ENCODE peak calls at places on chromosomes 3 and 15, in four cellular contexts. X is fibroblast of the aortic adventitia, Q is GM23248, U is endothelial cell. F is an unnamed sample.

GRCh38 chr3:165133188-165133899 is 55.0 kb upstream of the SI start:
- DNase-seq in U (no peak), X (no peak), Q (no peak), F (no peak)

GRCh38 chr15:82892541-82892940 is 60.0 kb downstream of the HOMER2 start:
- DNase-seq in X (no peak), Q (no peak), U (no peak), F (no peak)

GRCh38 chr3:101065962-101066361 is 72.7 kb upstream of the ABI3BP start:
- DNase-seq in X (peak), Q (peak), U (no peak), F (peak)

GRCh38 chr3:51717947-51718346 is 11.1 kb downstream of the GRM2 start:
- DNase-seq in U (no peak), X (no peak), Q (no peak), F (no peak)

GRCh38 chr15:42605281-42605744 is 29.9 kb downstream of the STARD9 start:
- DNase-seq in U (no peak), X (peak), Q (peak), F (no peak)

GRCh38 chr3:12060139-12060831 is 56.1 kb downstream of the SYN2 start:
- DNase-seq in X (no peak), Q (no peak), U (no peak), F (no peak)

GRCh38 chr3:39146083-39146501 is 7.3 kb downstream of the CSRNP1 start:
- DNase-seq in X (no peak), U (no peak), Q (peak), F (no peak)

GRCh38 chr3:50408445-50408953 is 49.2 kb upstream of the TMEM115 start:
- DNase-seq in X (no peak), U (no peak), Q (no peak), F (no peak)

GRCh38 chr3:51930439-51930838 is 11.3 kb downstream of the RRP9 start:
- DNase-seq in Q (no peak), X (no peak), U (no peak), F (no peak)

GRCh38 chr3:12560505-12561188 is 3.8 kb downstream of the MKRN2 start:
- DNase-seq in Q (no peak), X (no peak), U (no peak), F (no peak)